ENCODE peak calls at places on chromosomes 16 and 17, in six cellular contexts. J, R, T, V, D and M are unnamed samples.

GRCh38 chr17:5780476-5780875 is 196.2 kb upstream of the NLRP1 start:
- DNase-seq in T (peak), D (no peak), R (no peak), J (no peak), V (no peak), M (peak)

GRCh38 chr16:17448640-17449638 is 21.8 kb downstream of the XYLT1 start:
- DNase-seq in D (peak), T (no peak), V (peak), R (no peak), J (no peak), M (no peak)

GRCh38 chr17:64385187-64386083 is 5.2 kb downstream of the PECAM1 start:
- DNase-seq in R (no peak), J (no peak), T (peak), D (peak), V (peak), M (peak)

GRCh38 chr16:49856741-49857330 is 924 bp upstream of the ZNF423 start:
- DNase-seq in R (no peak), T (peak), J (peak), V (peak), D (peak), M (peak)

GRCh38 chr16:13036600-13036999 is 135.2 kb downstream of the SHISA9 start:
- DNase-seq in J (peak), V (peak), T (peak), R (no peak), D (no peak), M (peak)

GRCh38 chr17:32299579-32300158 is 34.0 kb downstream of the RHBDL3 start:
- DNase-seq in T (no peak), R (no peak), J (no peak), D (no peak), V (no peak), M (no peak)

GRCh38 chr16:10828851-10829331 is 10.3 kb upstream of the TVP23A start:
- DNase-seq in R (no peak), J (no peak), T (peak), D (peak), V (peak), M (peak)

GRCh38 chr17:21282231-21282630 is 2.3 kb upstream of the MAP2K3 start:
- DNase-seq in D (no peak), V (no peak), T (peak), R (no peak), J (no peak), M (peak)

GRCh38 chr16:11743308-11744074 is 834 bp upstream of the TXNDC11 start:
- DNase-seq in R (no peak), J (no peak), V (peak), D (peak), T (peak), M (peak)

GRCh38 chr16:27389272-27389961 is 12.6 kb upstream of the IL21R start:
- DNase-seq in J (no peak), R (no peak), D (no peak), V (no peak), T (no peak), M (no peak)

GRCh38 chr16:12095275-12096161 is 119.0 kb downstream of the SNX29 start:
- DNase-seq in V (peak), T (peak), J (peak), R (no peak), D (peak), M (peak)

GRCh38 chr17:81069084-81069645 is 34.2 kb downstream of the BAIAP2 start:
- DNase-seq in V (no peak), T (no peak), D (no peak), R (no peak), J (no peak), M (no peak)

GRCh38 chr16:87190288-87191240 is 126.6 kb downstream of the C16orf95 start:
- DNase-seq in V (no peak), J (no peak), T (no peak), R (no peak), D (no peak), M (no peak)

GRCh38 chr17:8152981-8153549 is 861 bp upstream of the PER1 start:
- DNase-seq in J (no peak), T (no peak), V (peak), R (no peak), D (no peak), M (no peak)

GRCh38 chr17:32349503-32349853 is 479 bp upstream of the ZNF207 start:
- DNase-seq in J (no peak), R (no peak), V (peak), T (peak), D (no peak), M (no peak)

GRCh38 chr17:3598078-3598477 is 11.1 kb downstream of the TRPV1 start:
- DNase-seq in D (no peak), J (no peak), R (no peak), T (no peak), V (no peak), M (no peak)

GRCh38 chr16:82067042-82067809 is 32.2 kb downstream of the HSD17B2 start:
- DNase-seq in D (no peak), T (no peak), V (no peak), R (no peak), J (no peak), M (peak)

GRCh38 chr16:31451681-31452351 is 7.5 kb upstream of the ARMC5 start:
- DNase-seq in D (peak), R (no peak), V (no peak), T (peak), J (peak), M (peak)

GRCh38 chr17:37752482-37752881 is 7.6 kb upstream of the HNF1B start:
- DNase-seq in T (peak), J (no peak), R (peak), D (no peak), V (no peak), M (peak)

GRCh38 chr16:17305694-17306093 is 165.1 kb downstream of the XYLT1 start:
- DNase-seq in D (no peak), V (no peak), R (no peak), T (no peak), J (no peak), M (no peak)

GRCh38 chr16:54933281-54934150 is 2.9 kb downstream of the IRX5 start:
- DNase-seq in T (peak), R (no peak), D (peak), V (no peak), J (peak), M (peak)

GRCh38 chr16:72875291-72876036 is 172.5 kb downstream of the ZFHX3 start:
- DNase-seq in D (no peak), J (no peak), T (peak), V (no peak), R (no peak), M (peak)

GRCh38 chr16:31344712-31345111 is 10.3 kb upstream of the ITGAX start:
- DNase-seq in R (no peak), D (no peak), T (no peak), J (no peak), V (no peak), M (no peak)

GRCh38 chr16:10218490-10219206 is 36.4 kb upstream of the GRIN2A start:
- DNase-seq in V (no peak), J (no peak), D (no peak), R (no peak), T (no peak), M (no peak)

GRCh38 chr17:6843241-6843890 is 11.8 kb upstream of the TEKT1 start:
- DNase-seq in R (no peak), V (no peak), D (no peak), J (no peak), T (peak), M (peak)

GRCh38 chr17:77453613-77454559 is 313.1 kb downstream of the SEC14L1 start:
- DNase-seq in V (no peak), R (no peak), T (peak), D (no peak), J (no peak), M (no peak)

GRCh38 chr16:62794724-62795123 is 758.5 kb upstream of the CDH8 start:
- DNase-seq in D (no peak), R (no peak), T (no peak), V (no peak), J (no peak), M (no peak)
- TF ChIP-seq CTCF in D (no peak), R (no peak), T (no peak), V (no peak), J (no peak), M (no peak)

GRCh38 chr16:28553776-28554633 is at the start of gene SGF29:
- DNase-seq in D (peak), V (peak), J (peak), T (peak), R (peak), M (peak)
- TF ChIP-seq CTCF in D (peak), V (peak), J (no peak), T (peak), R (no peak), M (no peak)

DNA sequence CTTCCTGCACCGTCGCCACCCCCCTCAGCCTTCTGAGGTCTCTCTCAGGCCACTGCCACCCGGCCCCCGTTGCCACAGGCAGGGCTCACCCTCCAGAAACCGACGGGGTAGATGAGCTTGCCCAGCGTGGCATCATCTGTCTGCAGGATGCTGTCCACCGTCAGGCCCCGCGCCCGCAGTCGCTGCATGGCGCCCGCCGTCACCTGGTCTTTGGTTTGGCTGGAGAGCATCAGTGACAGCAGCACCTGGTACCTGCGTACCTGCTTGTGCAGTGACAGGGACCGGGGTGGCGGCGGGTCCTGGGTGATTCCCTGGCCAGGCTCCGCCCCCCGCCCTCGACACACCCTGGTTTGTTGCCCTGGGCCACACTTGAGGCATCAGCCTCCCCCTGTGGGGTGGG is 3.1 kb downstream of the NTHL1 start:
- DNase-seq in D (no peak), R (no peak), J (no peak), V (no peak), T (no peak), M (no peak)
- TF ChIP-seq CTCF in D (no peak), R (no peak), J (no peak), V (no peak), T (no peak), M (no peak)

GRCh38 chr17:48143629-48144028 is 36.1 kb downstream of the SNX11 start:
- DNase-seq in D (no peak), V (no peak), J (peak), R (no peak), T (no peak), M (no peak)
- TF ChIP-seq CTCF in D (no peak), V (no peak), J (no peak), R (no peak), T (no peak), M (no peak)

GRCh38 chr17:54544239-54544638 is 356.4 kb upstream of the TOM1L1 start:
- DNase-seq in V (no peak), T (no peak), J (peak), R (no peak), D (no peak), M (no peak)
- TF ChIP-seq CTCF in V (no peak), T (no peak), J (no peak), R (no peak), D (no peak), M (no peak)

GRCh38 chr16:75108792-75109731 is 7.5 kb downstream of the LDHD start:
- DNase-seq in D (peak), R (peak), J (no peak), V (peak), T (peak), M (peak)
- TF ChIP-seq CTCF in D (no peak), R (no peak), J (no peak), V (no peak), T (no peak), M (no peak)

GRCh38 chr16:20676867-20677266 is 20.6 kb downstream of the ACSM1 start:
- DNase-seq in J (no peak), V (no peak), R (no peak), D (no peak), T (no peak), M (no peak)
- TF ChIP-seq CTCF in J (no peak), V (no peak), R (no peak), D (no peak), T (peak), M (no peak)

GRCh38 chr16:88842806-88843205 is 13.9 kb downstream of the GALNS start:
- DNase-seq in J (no peak), D (no peak), T (no peak), V (no peak), R (no peak), M (no peak)

GRCh38 chr16:88846088-88846487 is 10.7 kb downstream of the GALNS start:
- DNase-seq in T (no peak), R (no peak), D (peak), V (no peak), J (no peak), M (peak)

GRCh38 chr16:88842308-88842756 is 14.4 kb downstream of the GALNS start:
- DNase-seq in T (no peak), J (no peak), V (no peak), D (no peak), R (no peak), M (no peak)

GRCh38 chr16:88843256-88843655 is 13.5 kb downstream of the GALNS start:
- DNase-seq in J (no peak), T (no peak), V (no peak), D (no peak), R (no peak), M (no peak)

DNA sequence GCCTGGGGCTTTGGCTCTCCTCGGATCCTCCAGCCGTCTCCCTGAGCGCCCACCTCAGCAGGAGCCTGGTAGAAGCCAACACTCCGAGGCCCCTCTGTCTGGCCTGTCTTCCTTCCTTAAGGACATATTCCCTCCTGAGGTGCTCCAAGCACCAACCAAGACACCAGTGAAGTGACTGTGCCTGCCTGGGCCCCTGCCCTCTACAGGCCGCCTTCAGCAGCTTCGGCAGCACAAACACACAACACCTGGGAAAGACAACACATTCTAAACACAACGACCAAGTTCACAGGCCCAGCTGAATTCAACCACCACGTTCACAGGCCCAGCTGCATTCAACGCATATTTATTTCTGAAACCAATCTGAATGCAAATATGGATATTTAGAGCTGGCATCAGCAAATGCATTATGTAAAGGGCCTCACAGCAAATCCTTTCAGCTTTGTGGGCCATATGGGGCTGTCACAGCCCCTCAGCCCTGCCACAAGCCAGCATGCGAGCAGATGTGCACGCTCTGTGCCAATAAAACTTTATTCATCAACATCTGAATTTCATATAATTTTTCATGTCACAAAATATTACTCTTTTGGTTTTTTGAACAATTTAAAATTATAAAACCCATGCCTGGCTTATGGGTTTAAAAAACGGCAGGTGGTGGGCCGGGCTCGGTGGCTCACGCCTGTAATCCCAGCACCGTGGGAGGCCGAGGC is 12.2 kb downstream of the GALNS start:
- DNase-seq in J (peak), T (peak), V (no peak), R (no peak), D (no peak), M (no peak)
- TF ChIP-seq CTCF in J (no peak), T (peak), V (no peak), R (peak), D (no peak), M (no peak)